ENCODE peak calls at places on chromosomes 4 and X, in nine cellular contexts. H, U, B, A, C, Y, X, D and V are unnamed samples.

GRCh38 chrX:15816886-15817285 is 26.6 kb downstream of the ZRSR2 start:
- DNase-seq in H (no peak), U (no peak), B (no peak), A (no peak), C (no peak), Y (no peak), X (no peak), D (no peak), V (no peak)

GRCh38 chr4:9977518-9978031 is 43.7 kb downstream of the SLC2A9 start:
- DNase-seq in H (no peak), U (no peak), B (no peak), A (no peak), C (no peak), Y (no peak), X (no peak), D (no peak), V (no peak)

GRCh38 chr4:144647095-144647959 is 1.4 kb downstream of the HHIP start:
- DNase-seq in H (no peak), U (no peak), B (no peak), A (peak), C (no peak), Y (no peak), X (no peak), D (peak), V (no peak)

GRCh38 chr4:158863296-158863695 is 94.5 kb downstream of the FNIP2 start:
- DNase-seq in H (no peak), U (no peak), B (no peak), A (no peak), C (no peak), Y (no peak), X (no peak), D (no peak), V (no peak)

GRCh38 chr4:113692809-113693411 is 68.6 kb downstream of the CAMK2D start:
- DNase-seq in H (no peak), U (no peak), B (no peak), A (no peak), C (no peak), Y (no peak), X (no peak), D (no peak), V (no peak)

GRCh38 chrX:953879-954482 is 258.5 kb downstream of the CRLF2 start:
- DNase-seq in H (no peak), U (no peak), B (no peak), A (no peak), C (no peak), Y (no peak), X (no peak), D (no peak), V (no peak)

GRCh38 chr4:46927201-46927600 is 18.2 kb upstream of the COX7B2 start:
- DNase-seq in H (no peak), U (no peak), B (no peak), A (no peak), C (no peak), Y (no peak), X (no peak), D (no peak), V (no peak)

GRCh38 chrX:111648802-111649201 is 32.2 kb upstream of the ALG13 start:
- DNase-seq in H (no peak), U (no peak), B (no peak), A (no peak), C (no peak), Y (no peak), X (no peak), D (no peak), V (no peak)

GRCh38 chrX:13432376-13432775 is 112.5 kb upstream of the ATXN3L start:
- DNase-seq in H (no peak), U (no peak), B (no peak), A (no peak), C (peak), Y (no peak), X (no peak), D (peak), V (no peak)

GRCh38 chr4:143531773-143532491 is 18.4 kb downstream of the SMARCA5 start:
- DNase-seq in H (no peak), U (no peak), B (no peak), A (no peak), C (no peak), Y (no peak), X (no peak), D (peak), V (no peak)

GRCh38 chr4:8410641-8411271 is 29.8 kb downstream of the ACOX3 start:
- DNase-seq in H (no peak), U (peak), B (no peak), A (peak), C (peak), Y (peak), X (no peak), D (peak), V (peak)

GRCh38 chr4:188282620-188283232 is 143.5 kb downstream of the TRIML1 start:
- DNase-seq in H (no peak), U (no peak), B (no peak), A (peak), C (no peak), Y (no peak), X (no peak), D (no peak), V (no peak)

GRCh38 chr4:87068591-87069021 is 133.8 kb downstream of the AFF1 start:
- DNase-seq in H (no peak), U (no peak), B (no peak), A (no peak), C (no peak), Y (no peak), X (no peak), D (no peak), V (no peak)

GRCh38 chrX:39491548-39492297 is 606.0 kb downstream of the BCOR start:
- DNase-seq in H (no peak), U (no peak), B (peak), A (no peak), C (no peak), Y (no peak), X (peak), D (no peak), V (no peak)

GRCh38 chr4:69239777-69240176 is 25.2 kb upstream of the UGT2B11 start:
- DNase-seq in H (no peak), U (no peak), B (no peak), A (no peak), C (no peak), Y (no peak), X (no peak), D (no peak), V (no peak)

GRCh38 chr4:152680988-152681731 is 1.4 kb upstream of the TMEM154 start:
- DNase-seq in H (no peak), U (no peak), B (no peak), A (no peak), C (no peak), Y (no peak), X (no peak), D (peak), V (no peak)

GRCh38 chr4:14233126-14233525 is 605.6 kb upstream of the BOD1L1 start:
- DNase-seq in H (no peak), U (no peak), B (no peak), A (no peak), C (no peak), Y (no peak), X (no peak), D (peak), V (no peak)

GRCh38 chr4:163649557-163650091 is 155.1 kb downstream of the TMA16 start:
- DNase-seq in H (no peak), U (no peak), B (no peak), A (no peak), C (no peak), Y (no peak), X (no peak), D (no peak), V (no peak)

GRCh38 chr4:74623041-74623440 is 171.3 kb downstream of the BTC start:
- DNase-seq in H (no peak), U (peak), B (no peak), A (no peak), C (no peak), Y (no peak), X (no peak), D (peak), V (no peak)

GRCh38 chr4:169859366-169860216 is 101.8 kb upstream of the HPF1 start:
- DNase-seq in H (no peak), U (no peak), B (no peak), A (no peak), C (no peak), Y (no peak), X (no peak), D (no peak), V (no peak)

GRCh38 chr4:90121961-90122748 is 5.0 kb upstream of the CCSER1 start:
- DNase-seq in H (no peak), U (no peak), B (no peak), A (no peak), C (no peak), Y (no peak), X (no peak), D (no peak), V (no peak)

GRCh38 chr4:64551125-64551524 is 141.9 kb upstream of the TECRL start:
- DNase-seq in H (no peak), U (no peak), B (no peak), A (no peak), C (no peak), Y (no peak), X (no peak), D (no peak), V (no peak)